ENCODE peak calls at places on chromosome 11, in eight cellular contexts. Z, O, L, B, K, U, R and G are unnamed samples.
A peak's percentile ranks its signal among the peaks of the same experiment; 100 is the strongest.

GRCh38 chr11:45148276-45148675 is 1.8 kb downstream of the PRDM11 start:
- DNase-seq in O (no peak), B (no peak), R (no peak), Z (no peak), U (no peak), K (no peak), L (no peak), G (no peak)

GRCh38 chr11:29432719-29433325 is 584.0 kb downstream of the KCNA4 start:
- DNase-seq in O (no peak), L (no peak), B (no peak), Z (no peak), U (no peak), K (no peak), R (no peak), G (no peak)

GRCh38 chr11:84981296-84981695 is 645.8 kb downstream of the DLG2 start:
- DNase-seq in U (no peak), O (no peak), K (no peak), B (no peak), R (no peak), L (no peak), Z (no peak), G (no peak)

GRCh38 chr11:24623121-24623520 is 126.3 kb downstream of the LUZP2 start:
- DNase-seq in U (no peak), Z (no peak), R (no peak), B (no peak), L (no peak), O (no peak), K (no peak), G (no peak)

GRCh38 chr11:67528376-67528775 is 5.1 kb upstream of the CABP2 start:
- DNase-seq in Z (no peak), L (no peak), R (no peak), O (no peak), B (no peak), K (no peak), U (no peak), G (no peak)

GRCh38 chr11:111521132-111521531 is 6.6 kb downstream of the HOATZ start:
- DNase-seq in B (no peak), K (no peak), Z (no peak), R (no peak), U (no peak), O (no peak), L (no peak), G (no peak)

GRCh38 chr11:86062719-86063118 is 6.2 kb downstream of the PICALM start:
- DNase-seq in R (no peak), B (no peak), K (no peak), L (no peak), U (no peak), Z (no peak), O (no peak), G (no peak)

GRCh38 chr11:45757672-45758071 is 47.3 kb upstream of the SLC35C1 start:
- DNase-seq in Z (no peak), K (no peak), L (no peak), R (no peak), B (no peak), O (no peak), U (no peak), G (no peak)

GRCh38 chr11:93519179-93519578 is 24.0 kb downstream of the SMCO4 start:
- DNase-seq in U (no peak), R (no peak), Z (no peak), K (no peak), O (no peak), B (peak; percentile 82), L (no peak), G (no peak)

GRCh38 chr11:15909937-15910598 is 446.3 kb downstream of the SOX6 start:
- DNase-seq in K (no peak), U (no peak), L (no peak), O (no peak), B (no peak), Z (no peak), R (no peak), G (no peak)

GRCh38 chr11:130947481-130947880 is 31.2 kb upstream of the SNX19 start:
- DNase-seq in L (no peak), U (no peak), K (no peak), R (no peak), B (no peak), O (no peak), Z (no peak), G (no peak)

GRCh38 chr11:85109141-85109540 is 518.0 kb downstream of the DLG2 start:
- DNase-seq in R (no peak), B (no peak), U (no peak), K (no peak), Z (no peak), O (no peak), L (no peak), G (no peak)

GRCh38 chr11:103528596-103528995 is 419.4 kb downstream of the DYNC2H1 start:
- DNase-seq in R (no peak), Z (no peak), U (no peak), L (no peak), O (no peak), B (no peak), K (no peak), G (no peak)